ENCODE peak calls at places on chromosome 17, in seven cellular contexts. Q, V, N, B, F, Z and M are unnamed samples.

GRCh38 chr17:37848690-37849616 is 75.3 kb upstream of the TBC1D3K start:
- DNase-seq in B (peak; percentile 6), F (peak; percentile 65), N (peak; percentile 74), Z (peak; percentile 79), V (peak; percentile 93), Q (no peak), M (no peak)

GRCh38 chr17:64069143-64069542 is 48.7 kb upstream of the ICAM2 start:
- DNase-seq in N (no peak), F (no peak), Z (no peak), B (no peak), V (no peak), Q (no peak), M (no peak)

GRCh38 chr17:31743767-31744166 is 115.3 kb downstream of the COPRS start:
- DNase-seq in N (no peak), F (no peak), Q (no peak), Z (no peak), V (no peak), B (no peak), M (no peak)

GRCh38 chr17:30524847-30525246 is 47.6 kb downstream of the GOSR1 start:
- DNase-seq in V (no peak), Q (no peak), F (no peak), B (no peak), N (peak; percentile 68), Z (no peak), M (no peak)

GRCh38 chr17:73822371-73822770 is 178.1 kb upstream of the SDK2 start:
- DNase-seq in Q (no peak), B (no peak), F (no peak), Z (no peak), V (no peak), N (no peak), M (no peak)

GRCh38 chr17:17416400-17417360 is 60.1 kb upstream of the MED9 start:
- DNase-seq in V (peak; percentile 54), B (no peak), Q (no peak), F (peak; percentile 93), Z (no peak), N (peak; percentile 51), M (no peak)

GRCh38 chr17:4215882-4216411 is 47.8 kb downstream of the ANKFY1 start:
- DNase-seq in B (no peak), Q (no peak), F (no peak), N (no peak), V (no peak), Z (no peak), M (no peak)

GRCh38 chr17:45160505-45161287 is 979 bp upstream of the HEXIM2 start:
- DNase-seq in B (peak; percentile 51), F (peak; percentile 61), Q (peak; percentile 85), V (peak; percentile 40), N (no peak), Z (no peak), M (peak; percentile 76)

GRCh38 chr17:67386965-67387551 is 10.0 kb downstream of the PITPNC1 start:
- DNase-seq in Z (no peak), Q (peak; percentile 46), F (peak; percentile 74), B (peak; percentile 65), N (no peak), V (peak; percentile 28), M (peak; percentile 52)

GRCh38 chr17:15441315-15441714 is 26.1 kb downstream of the CDRT4 start:
- DNase-seq in N (no peak), V (no peak), Q (no peak), F (no peak), Z (no peak), B (no peak), M (no peak)

GRCh38 chr17:51748749-51749604 is 409.5 kb downstream of the CA10 start:
- DNase-seq in B (no peak), F (no peak), V (peak; percentile 42), N (no peak), Q (no peak), Z (no peak), M (no peak)

GRCh38 chr17:78882546-78883089 is 20.4 kb downstream of the CEP295NL start:
- DNase-seq in B (peak; percentile 51), Z (no peak), N (no peak), Q (no peak), V (no peak), F (no peak), M (no peak)

GRCh38 chr17:10824874-10825273 is 13.0 kb downstream of the PIRT start:
- DNase-seq in F (no peak), V (no peak), Q (no peak), Z (no peak), B (no peak), N (no peak), M (no peak)

GRCh38 chr17:68346448-68346847 is 55.2 kb downstream of the ARSG start:
- DNase-seq in Z (peak; percentile 24), B (no peak), F (no peak), N (no peak), Q (no peak), V (no peak), M (no peak)

GRCh38 chr17:34131386-34131785 is 123.7 kb upstream of the CCL2 start:
- DNase-seq in Z (no peak), Q (no peak), N (no peak), B (no peak), F (no peak), V (no peak), M (no peak)

GRCh38 chr17:61307905-61308886 is 91.4 kb upstream of the TBX2 start:
- DNase-seq in N (peak; percentile 98), Z (no peak), F (peak; percentile 75), B (no peak), V (no peak), Q (no peak), M (no peak)

GRCh38 chr17:70848785-70849184 is 679.5 kb downstream of the KCNJ2 start:
- DNase-seq in F (peak; percentile 74), N (peak; percentile 9), V (no peak), B (no peak), Q (no peak), Z (no peak), M (no peak)

GRCh38 chr17:19308398-19308797 is 54.1 kb downstream of the B9D1 start:
- DNase-seq in F (no peak), V (no peak), N (no peak), Q (no peak), Z (no peak), B (no peak), M (no peak)

GRCh38 chr17:63798572-63799113 is 24.7 kb downstream of the DDX42 start:
- DNase-seq in V (no peak), Z (no peak), N (no peak), Q (no peak), B (no peak), F (no peak), M (no peak)

GRCh38 chr17:17570207-17570797 is 21.2 kb downstream of the PEMT start:
- DNase-seq in V (no peak), B (peak; percentile 62), Q (no peak), F (peak; percentile 72), Z (no peak), N (no peak), M (peak; percentile 66)

GRCh38 chr17:16486373-16487250 is 5.4 kb downstream of the LRRC75A start:
- DNase-seq in Z (no peak), Q (peak; percentile 73), B (peak; percentile 97), F (peak; percentile 96), N (peak; percentile 31), V (peak; percentile 76), M (peak; percentile 93)

GRCh38 chr17:35242158-35242804 is 591 bp upstream of the SLFN5 start:
- DNase-seq in Q (peak; percentile 56), Z (no peak), F (peak; percentile 86), B (peak; percentile 74), N (no peak), V (peak; percentile 93), M (peak; percentile 79)

GRCh38 chr17:37610971-37611370 is 1.8 kb upstream of the SYNRG start:
- DNase-seq in Z (no peak), F (no peak), B (no peak), V (no peak), N (no peak), Q (no peak), M (no peak)

DNA sequence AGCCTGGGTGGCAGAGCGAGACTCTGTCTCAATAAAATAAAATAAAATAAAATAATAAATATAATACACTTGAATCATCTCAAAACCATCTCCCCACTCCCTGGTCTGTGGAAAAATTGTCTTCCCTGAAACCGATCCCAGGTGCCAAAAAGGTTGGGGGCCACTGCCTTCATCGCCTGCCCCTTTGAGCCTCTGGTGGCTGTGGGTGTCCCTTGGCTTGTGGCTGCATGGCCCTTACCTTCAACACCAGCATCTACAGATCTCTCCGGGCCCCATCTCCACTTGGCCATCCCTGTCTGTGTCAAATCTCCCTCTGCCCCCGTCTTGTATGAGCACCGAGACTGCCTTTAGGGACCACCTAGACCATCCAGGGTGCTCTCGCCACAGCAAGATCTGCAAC is 177.3 kb downstream of the SEC14L1 start:
- DNase-seq in N (no peak), Q (no peak), V (no peak), Z (no peak), B (no peak), F (no peak), M (no peak)
- TF ChIP-seq CTCF in N (no peak), Q (no peak), V (no peak), Z (no peak), B (no peak), F (no peak), M (no peak)

DNA sequence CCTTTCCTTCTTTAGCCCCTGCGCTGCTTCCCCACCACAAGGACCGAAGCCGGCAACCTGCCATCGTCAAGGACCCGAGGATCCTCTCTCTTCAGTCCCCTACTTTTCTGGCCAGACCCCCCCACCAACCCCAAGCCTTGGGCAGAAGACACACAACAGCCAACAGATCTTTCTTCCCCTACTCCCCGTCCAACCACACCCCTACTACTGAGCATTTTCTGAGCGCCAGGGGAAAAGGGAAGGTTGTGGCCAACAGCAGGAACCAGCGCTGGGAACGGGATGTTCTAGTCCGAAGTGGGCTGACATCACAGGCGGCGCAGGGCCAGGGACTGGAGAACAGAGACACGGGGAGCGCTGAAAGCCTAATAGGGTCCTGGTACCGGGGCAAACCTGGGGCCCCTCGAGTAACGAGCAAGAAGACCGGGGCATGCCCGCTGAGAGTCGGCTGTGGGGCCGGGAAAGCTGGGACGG is 528 bp downstream of the PER1 start:
- DNase-seq in B (no peak), Z (no peak), F (peak; percentile 36), Q (peak; percentile 91), V (peak; percentile 50), N (no peak), M (peak; percentile 77)
- H3K36me3 ChIP-seq in B (no peaks in the 10 kb centered on the region), Z (peaks cover 9% of the 10 kb centered on the region), F (peaks cover 4% of the 10 kb centered on the region), Q (no peaks in the 10 kb centered on the region), V (peaks cover 24% of the 10 kb centered on the region), N (peaks cover 28% of the 10 kb centered on the region), M (peaks cover 46% of the 10 kb centered on the region)

GRCh38 chr17:27559506-27559931 is 71.5 kb upstream of the LGALS9 start:
- DNase-seq in Q (peak; percentile 68), F (no peak), B (no peak), Z (no peak), V (no peak), N (no peak), M (no peak)
- TF ChIP-seq CTCF in Q (no peak), F (no peak), B (no peak), Z (no peak), V (no peak), N (peak; percentile 35), M (no peak)

DNA sequence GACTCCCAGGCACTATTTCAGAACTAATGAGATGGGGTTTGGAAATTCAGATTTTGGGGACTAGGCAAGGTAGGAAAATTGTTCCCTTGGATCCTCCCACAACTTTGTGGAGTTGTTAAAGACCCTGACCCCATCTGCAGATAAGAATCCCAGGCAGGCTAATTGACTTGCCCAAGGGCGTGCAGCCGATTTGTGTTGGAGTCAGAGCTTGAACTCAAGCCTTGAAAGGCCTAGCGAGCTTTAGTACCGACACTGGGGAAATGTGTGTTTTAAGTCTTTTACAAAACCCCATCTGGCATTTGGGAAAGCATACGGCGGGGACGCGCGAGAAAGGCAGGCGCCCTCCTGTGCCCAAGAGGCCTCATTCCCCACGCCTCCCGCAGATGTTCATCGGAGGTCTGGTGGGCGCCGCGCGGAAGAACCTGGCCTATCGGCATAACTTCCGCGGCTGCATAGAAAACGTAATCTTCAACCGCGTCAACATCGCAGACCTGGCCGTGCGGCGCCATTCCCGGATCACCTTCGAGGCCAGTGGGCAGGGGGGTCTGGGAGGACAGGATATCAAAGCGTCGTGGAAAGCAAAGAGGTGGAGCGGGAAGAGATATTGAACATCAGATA is 4.3 kb downstream of the CNTNAP1 start:
- DNase-seq in V (no peak), Z (no peak), Q (no peak), F (no peak), B (no peak), N (no peak), M (no peak)
- H3K36me3 ChIP-seq in V (no peaks in the 10 kb centered on the region), Z (peaks cover 11% of the 10 kb centered on the region), Q (no peaks in the 10 kb centered on the region), F (no peaks in the 10 kb centered on the region), B (no peaks in the 10 kb centered on the region), N (peaks cover 39% of the 10 kb centered on the region), M (no peaks in the 10 kb centered on the region)